ENCODE peak calls at places on chromosomes 4 and X, in ten cellular contexts. A, B, K, H, I, X, P, F, W and J are unnamed samples.

GRCh38 chr4:176752191-176752749 is 40.5 kb downstream of the VEGFC start:
- DNase-seq in F (no peak), X (no peak), I (no peak), H (no peak), A (no peak), W (no peak), K (no peak), B (no peak), P (no peak), J (no peak)

GRCh38 chr4:181364504-181364903 is 878.7 kb upstream of the TENM3 start:
- DNase-seq in X (no peak), W (no peak), F (no peak), P (no peak), K (peak), H (no peak), B (no peak), A (peak), I (no peak), J (peak)

GRCh38 chrX:47690175-47690574 is 31.2 kb upstream of the UXT start:
- DNase-seq in W (peak), P (no peak), B (no peak), F (no peak), K (no peak), X (no peak), H (no peak), I (no peak), A (no peak), J (no peak)

GRCh38 chrX:135396566-135396965 is 25.2 kb upstream of the SMIM10L2A start:
- DNase-seq in P (no peak), B (no peak), I (no peak), K (no peak), X (no peak), H (no peak), W (no peak), F (no peak), A (no peak), J (no peak)

GRCh38 chr4:127622923-127623754 is 9.6 kb upstream of the INTU start:
- DNase-seq in W (peak), K (peak), X (peak), H (peak), B (peak), I (peak), F (no peak), A (no peak), P (peak), J (no peak)

GRCh38 chr4:139030614-139031235 is 15.1 kb downstream of the NOCT start:
- DNase-seq in K (peak), I (peak), H (peak), W (peak), A (peak), P (peak), B (peak), F (peak), X (peak), J (peak)

GRCh38 chrX:93591398-93591797 is 82.0 kb downstream of the NAP1L3 start:
- DNase-seq in B (no peak), I (no peak), F (no peak), W (no peak), X (peak), A (peak), H (no peak), K (no peak), P (no peak), J (peak)

GRCh38 chr4:163332526-163333405 is at the start of gene NPY1R:
- DNase-seq in A (peak), I (peak), X (peak), K (peak), H (peak), B (peak), F (peak), W (peak), P (peak), J (peak)

GRCh38 chr4:38323141-38323634 is 340.8 kb upstream of the KLF3 start:
- DNase-seq in B (no peak), H (no peak), K (peak), F (no peak), I (no peak), W (peak), X (no peak), A (no peak), P (no peak), J (no peak)

GRCh38 chrX:55007633-55008032 is 7.5 kb downstream of the APEX2 start:
- DNase-seq in I (no peak), W (no peak), X (peak), P (peak), A (no peak), B (no peak), K (peak), H (no peak), F (no peak), J (no peak)

GRCh38 chr4:4524364-4524763 is 17.5 kb downstream of the STX18 start:
- DNase-seq in X (peak), P (no peak), B (no peak), A (no peak), F (no peak), W (peak), I (peak), K (peak), H (peak), J (no peak)

GRCh38 chr4:54687887-54688841 is 30.4 kb downstream of the KIT start:
- DNase-seq in X (no peak), A (peak), K (peak), B (no peak), W (peak), I (no peak), F (no peak), H (no peak), P (no peak), J (peak)

GRCh38 chr4:42715807-42716482 is 59.0 kb upstream of the ATP8A1 start:
- DNase-seq in H (no peak), A (no peak), K (no peak), B (no peak), P (no peak), F (no peak), I (no peak), X (no peak), W (no peak), J (no peak)

GRCh38 chr4:25489221-25489797 is 112.2 kb downstream of the ANAPC4 start:
- DNase-seq in X (no peak), F (no peak), A (no peak), W (no peak), P (no peak), K (no peak), I (no peak), H (no peak), B (no peak), J (no peak)